ENCODE peak calls at places on chromosome 17, in six cellular contexts. I is spleen, U is stomach, Q is choroid plexus epithelial cell, F is breast epithelium, P is right lobe of liver. C is an unnamed sample.

GRCh38 chr17:34756670-34757021 is 177.3 kb downstream of the TMEM132E start:
- DNase-seq in I (peak), F (no peak), P (no peak), Q (no peak), U (no peak), C (no peak)

GRCh38 chr17:78131172-78132085 is 858 bp downstream of the TMC8 start:
- DNase-seq in P (no peak), U (no peak), I (peak), F (no peak), Q (no peak), C (peak)

GRCh38 chr17:82073446-82073845 is 7.8 kb upstream of the DUS1L start:
- DNase-seq in F (no peak), P (no peak), Q (no peak), U (no peak), I (no peak), C (no peak)

GRCh38 chr17:40321502-40322416 is 12.8 kb downstream of the RARA start:
- DNase-seq in U (peak), Q (no peak), P (peak), I (peak), F (no peak), C (peak)

GRCh38 chr17:51120357-51120738 is 320 bp downstream of the SPAG9 start:
- DNase-seq in F (no peak), U (peak), I (no peak), Q (peak), P (no peak), C (no peak)

GRCh38 chr17:40485851-40486512 is 15.4 kb downstream of the TNS4 start:
- DNase-seq in F (peak), Q (peak), P (no peak), I (no peak), U (no peak), C (no peak)

GRCh38 chr17:77725851-77726250 is 232.7 kb upstream of the TNRC6C start:
- DNase-seq in I (no peak), Q (no peak), F (peak), P (no peak), U (no peak), C (no peak)

GRCh38 chr17:64622931-64623654 is 39.0 kb downstream of the SMURF2 start:
- DNase-seq in P (no peak), I (no peak), U (no peak), F (no peak), Q (peak), C (no peak)

GRCh38 chr17:66675991-66676371 is 158.9 kb upstream of the CACNG5 start:
- DNase-seq in I (no peak), P (no peak), U (peak), F (peak), Q (peak), C (peak)

GRCh38 chr17:35795007-35795870 is at the start of gene MMP28:
- DNase-seq in I (peak), F (no peak), U (peak), Q (no peak), P (no peak), C (peak)

GRCh38 chr17:29709861-29710849 is 87.4 kb upstream of the CORO6 start:
- DNase-seq in P (no peak), U (no peak), I (no peak), Q (peak), F (no peak), C (no peak)

GRCh38 chr17:14204546-14204945 is 32.1 kb downstream of the CDRT15 start:
- DNase-seq in F (no peak), P (no peak), Q (no peak), I (no peak), U (no peak), C (no peak)

GRCh38 chr17:59093702-59094231 is 12.9 kb downstream of the TRIM37 start:
- DNase-seq in Q (peak), I (no peak), P (no peak), U (no peak), F (no peak), C (no peak)

GRCh38 chr17:50840311-50840851 is 5.0 kb downstream of the WFIKKN2 start:
- DNase-seq in F (no peak), I (no peak), P (no peak), Q (no peak), U (no peak), C (no peak)

GRCh38 chr17:45688820-45689219 is 95.3 kb upstream of the CRHR1 start:
- DNase-seq in Q (no peak), P (no peak), I (no peak), F (no peak), U (no peak), C (no peak)

GRCh38 chr17:81889602-81890001 is 1.8 kb downstream of the ALYREF start:
- DNase-seq in I (no peak), U (no peak), Q (no peak), F (no peak), P (no peak), C (no peak)

GRCh38 chr17:27345141-27345904 is 51.4 kb downstream of the WSB1 start:
- DNase-seq in U (no peak), F (no peak), Q (no peak), I (no peak), P (no peak), C (no peak)

GRCh38 chr17:48294989-48295892 is 134.8 kb downstream of the SKAP1 start:
- DNase-seq in F (no peak), I (no peak), U (no peak), Q (peak), P (no peak), C (no peak)

GRCh38 chr17:49680314-49680713 is 2.4 kb upstream of the SPOP start:
- DNase-seq in U (no peak), I (peak), P (no peak), Q (no peak), F (no peak), C (no peak)

GRCh38 chr17:76688165-76688622 is 22.6 kb downstream of the MXRA7 start:
- DNase-seq in I (no peak), F (no peak), P (no peak), Q (no peak), U (no peak), C (no peak)
- TF ChIP-seq CTCF in I (no peak), F (no peak), P (no peak), Q (no peak), U (no peak), C (no peak)

GRCh38 chr17:67801626-67802175 is 23.6 kb upstream of the BPTF start:
- DNase-seq in Q (no peak), F (no peak), P (no peak), U (no peak), I (no peak), C (no peak)
- TF ChIP-seq CTCF in Q (peak), F (no peak), P (no peak), U (no peak), I (no peak), C (no peak)

GRCh38 chr17:60231234-60231633 is 81.5 kb downstream of the CA4 start:
- DNase-seq in Q (peak), F (no peak), I (no peak), P (no peak), U (no peak), C (no peak)
- TF ChIP-seq CTCF in Q (peak), F (peak), I (no peak), P (peak), U (peak), C (peak)

DNA sequence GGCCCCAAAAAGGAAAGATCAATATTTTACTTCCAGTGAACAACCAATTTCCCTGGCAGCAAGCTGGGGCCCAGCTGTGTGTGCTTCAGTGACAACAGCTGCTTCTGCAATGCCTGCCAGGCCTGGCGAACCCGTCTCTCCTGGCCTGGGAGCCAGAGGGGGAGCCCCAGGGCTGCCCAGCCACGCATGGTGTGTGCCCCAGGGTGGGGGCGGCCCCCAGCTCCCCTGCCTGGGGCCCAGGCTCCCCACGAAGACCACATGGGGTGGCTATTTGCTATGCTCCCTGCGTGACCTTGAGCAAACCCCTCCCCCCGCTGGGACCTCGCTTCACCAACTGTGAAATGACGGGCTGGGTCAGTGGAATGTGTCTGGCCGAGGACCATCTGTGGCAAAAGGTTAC is 34.2 kb downstream of the RAB11FIP4 start:
- DNase-seq in I (peak), P (peak), U (no peak), Q (no peak), F (no peak), C (no peak)
- TF ChIP-seq CTCF in I (no peak), P (no peak), U (no peak), Q (no peak), F (no peak), C (no peak)

GRCh38 chr17:17524091-17524490 is 27.9 kb upstream of the RASD1 start:
- DNase-seq in U (no peak), P (no peak), Q (no peak), I (no peak), F (no peak), C (no peak)

GRCh38 chr17:17523714-17524075 is 27.5 kb upstream of the RASD1 start:
- DNase-seq in F (no peak), I (no peak), Q (peak), P (no peak), U (no peak), C (no peak)

GRCh38 chr17:17520599-17521232 is 24.5 kb upstream of the RASD1 start:
- DNase-seq in F (no peak), Q (no peak), U (no peak), P (no peak), I (no peak), C (no peak)

GRCh38 chr17:17525331-17525730 is 29.1 kb upstream of the RASD1 start:
- DNase-seq in I (no peak), P (no peak), U (no peak), Q (no peak), F (no peak), C (no peak)

DNA sequence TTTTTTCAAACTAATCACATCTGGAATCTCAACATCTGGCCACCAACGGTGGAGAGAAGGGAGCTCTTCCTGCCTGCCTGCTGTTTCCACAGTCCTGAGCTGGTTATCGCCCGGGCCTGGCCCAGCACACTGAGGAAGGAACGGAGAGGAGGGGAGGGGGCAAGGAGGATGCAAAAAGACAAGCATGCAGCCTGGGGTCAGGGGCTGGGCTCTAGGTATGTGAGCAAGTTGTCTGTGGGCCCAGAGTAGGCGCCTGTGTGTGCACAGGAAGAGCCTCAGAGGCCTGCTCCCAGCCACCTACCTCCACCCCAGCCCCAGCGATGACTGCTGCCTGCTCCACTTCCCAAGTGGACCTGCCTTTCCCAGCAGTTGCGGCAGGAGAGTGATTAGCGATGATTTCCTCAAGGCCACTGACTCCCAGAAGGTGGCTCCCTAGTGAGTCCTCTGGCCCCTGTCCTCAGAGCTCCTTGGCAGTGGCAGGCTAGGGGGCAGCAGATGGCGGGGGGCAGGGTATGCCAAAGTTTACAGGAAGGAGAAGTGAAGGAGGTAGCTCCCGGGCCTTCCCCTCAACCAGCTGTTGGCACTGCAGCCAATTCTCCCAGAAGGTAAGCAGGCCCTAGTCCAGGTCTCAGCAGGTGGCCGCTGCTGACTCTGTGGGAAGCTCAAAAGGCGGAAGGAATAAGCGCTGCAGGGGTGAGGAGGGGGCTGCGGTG is 27.0 kb upstream of the RASD1 start:
- DNase-seq in F (no peak), I (no peak), P (no peak), Q (peak), U (peak), C (no peak)
- TF ChIP-seq CTCF in F (no peak), I (no peak), P (no peak), Q (peak), U (no peak), C (no peak)

DNA sequence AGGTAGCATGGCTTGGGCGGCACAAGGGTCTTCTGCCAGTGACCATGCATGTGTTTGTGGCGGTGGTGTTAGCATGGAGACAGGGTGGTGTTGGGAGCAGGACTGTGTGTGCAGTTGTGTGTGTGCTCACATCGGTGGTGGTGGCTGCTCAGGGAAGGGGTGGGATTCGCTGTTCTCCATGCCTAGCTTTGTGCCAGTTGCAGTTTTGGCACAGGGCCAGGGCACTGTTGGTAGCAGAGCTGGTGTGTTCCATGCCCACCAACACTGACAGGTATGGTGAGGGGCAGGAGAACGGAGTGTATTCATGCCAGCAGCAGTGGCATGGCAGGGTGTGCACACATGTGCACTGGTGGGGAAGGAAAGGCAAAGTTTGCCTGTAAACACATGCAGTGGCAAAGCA is 77.3 kb upstream of the TEKT1 start:
- DNase-seq in Q (no peak), P (no peak), F (no peak), U (no peak), I (no peak), C (no peak)
- TF ChIP-seq CTCF in Q (no peak), P (no peak), F (no peak), U (no peak), I (no peak), C (no peak)